ENCODE peak calls at places on chromosomes 5 and 9, in four cellular contexts. B is right atrium auricular region, R is MM.1S, V is A549. N is an unnamed sample.

GRCh38 chr5:137833463-137833862 is 34.2 kb upstream of the MYOT start:
- DNase-seq in B (no peak), R (no peak), V (peak), N (peak)

GRCh38 chr5:157761690-157762611 is 18.4 kb downstream of the LSM11 start:
- DNase-seq in B (no peak), R (peak), V (peak), N (peak)

GRCh38 chr5:20972419-20972925 is 984.5 kb upstream of the CDH18 start:
- DNase-seq in B (no peak), R (peak), V (peak), N (no peak)

GRCh38 chr9:127539259-127539981 is 72.7 kb upstream of the STXBP1 start:
- DNase-seq in B (no peak), R (no peak), V (no peak), N (peak)

GRCh38 chr5:140049205-140049604 is 6.1 kb upstream of the NRG2 start:
- DNase-seq in B (no peak), R (no peak), V (no peak), N (no peak)

GRCh38 chr9:123373941-123374340 is 17.9 kb downstream of the CRB2 start:
- DNase-seq in B (no peak), R (no peak), V (no peak), N (no peak)

GRCh38 chr5:33401482-33402390 is 39.0 kb upstream of the TARS1 start:
- DNase-seq in B (no peak), R (no peak), V (peak), N (peak)

GRCh38 chr9:97900103-97900737 is 22.1 kb downstream of the TRMO start:
- DNase-seq in B (no peak), R (no peak), V (no peak), N (peak)

GRCh38 chr5:68682400-68683152 is 411.2 kb upstream of the SLC30A5 start:
- DNase-seq in B (no peak), R (no peak), V (peak), N (no peak)

GRCh38 chr5:34648522-34649158 is 7.5 kb upstream of the RAI14 start:
- DNase-seq in B (no peak), R (no peak), V (no peak), N (no peak)

DNA sequence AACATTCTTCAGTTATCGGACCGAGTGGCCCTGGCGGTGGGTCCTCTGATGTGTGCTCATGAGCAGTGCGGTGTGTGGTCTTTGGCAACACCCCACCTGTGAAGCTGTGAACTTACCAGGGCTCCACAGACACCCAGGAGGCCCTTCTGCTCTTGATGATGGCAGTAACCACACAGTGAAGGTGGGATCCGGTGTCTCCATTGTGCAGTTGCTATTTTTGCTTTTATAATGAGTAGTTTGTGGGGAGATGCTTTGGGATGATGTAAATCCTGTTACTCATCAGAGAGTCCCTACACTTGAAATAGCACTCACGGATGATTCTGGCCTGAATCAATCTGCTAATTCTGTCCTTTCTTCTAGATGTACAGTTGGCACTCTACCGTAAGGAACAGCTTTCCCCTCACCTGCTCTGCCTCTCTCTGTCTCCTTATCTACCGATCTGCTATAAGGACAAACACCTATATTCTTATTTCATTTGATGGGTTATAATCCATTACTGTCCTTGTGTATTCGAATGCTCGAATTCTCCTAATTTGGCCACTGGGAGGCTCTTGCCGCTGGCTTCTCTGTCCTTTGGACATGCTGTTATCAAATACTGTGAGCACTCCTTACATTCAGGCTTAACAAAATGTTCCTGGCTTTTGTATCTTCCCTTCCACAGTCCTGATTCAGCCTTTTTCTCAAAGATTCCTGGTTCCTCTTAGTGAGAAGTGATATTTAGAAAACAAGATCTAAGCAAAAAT is 20.2 kb downstream of the ATPSCKMT start:
- DNase-seq in B (no peak), R (no peak), V (no peak), N (peak)
- TF ChIP-seq CTCF in B (no peak), R (no peak), V (no peak), N (peak)

DNA sequence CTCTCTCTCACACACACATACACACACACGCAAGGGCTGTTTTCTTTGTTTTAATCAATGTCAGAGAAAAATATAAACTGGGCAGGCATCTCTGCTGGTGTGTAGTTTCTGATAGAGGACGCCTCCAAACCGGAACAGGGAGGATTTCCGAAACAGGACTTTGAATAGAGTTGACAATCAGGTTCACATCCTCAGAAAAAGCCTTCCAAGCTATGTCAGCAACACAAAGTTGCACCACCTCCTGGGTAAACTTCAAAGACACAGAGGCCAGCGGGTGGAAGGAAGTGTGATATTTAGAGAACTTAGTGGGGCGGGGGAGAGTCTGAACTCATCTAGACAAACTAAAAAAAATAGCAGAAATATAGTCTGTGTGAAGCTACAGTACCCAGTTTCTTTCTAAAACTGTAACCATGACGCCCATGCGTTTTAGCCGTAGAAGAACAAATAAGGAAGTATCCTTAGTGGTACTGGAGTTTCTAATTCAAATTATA is 1.2 kb downstream of the ST8SIA4 start:
- DNase-seq in B (peak), R (peak), V (peak), N (no peak)
- H3K4me3 ChIP-seq in B (peak), R (peak), V (peak), N (no peak)

DNA sequence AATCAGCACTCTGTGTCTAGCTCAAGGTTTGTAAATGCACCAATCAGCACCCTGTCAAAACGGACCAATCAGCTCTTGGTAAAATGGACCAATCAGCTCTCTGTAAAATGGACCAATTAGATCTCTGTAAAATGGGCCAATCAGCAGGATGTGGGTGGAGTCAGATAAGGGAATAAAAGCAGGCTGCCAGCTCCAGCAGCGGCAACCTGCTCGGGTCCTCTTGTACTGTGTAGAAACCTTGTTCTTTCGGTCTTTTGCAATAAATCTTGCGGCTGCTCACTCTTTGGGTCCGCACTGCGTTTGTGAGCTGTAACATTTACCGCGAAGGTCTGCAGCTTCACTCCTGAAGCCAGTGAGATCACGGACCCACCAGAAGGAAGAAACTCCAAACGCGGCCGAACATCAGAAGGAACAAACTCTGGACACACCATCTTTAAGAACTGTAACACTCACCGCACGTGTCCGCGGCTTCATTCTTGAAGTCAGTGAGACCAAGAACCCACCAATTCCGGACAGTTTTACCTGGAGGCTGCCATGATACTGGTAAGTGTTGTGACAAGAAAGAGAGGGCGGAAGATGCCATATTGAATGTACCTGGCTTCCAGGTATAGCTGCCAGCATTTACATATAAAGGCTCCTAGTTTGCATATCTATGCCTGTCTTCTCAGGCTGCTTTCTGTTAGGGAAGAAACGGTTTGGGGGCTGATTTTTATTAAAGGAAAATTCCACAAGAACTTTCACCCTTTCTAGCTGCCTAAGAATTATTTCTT is 758.5 kb upstream of the CTNND2 start:
- DNase-seq in B (no peak), R (no peak), V (no peak), N (no peak)
- TF ChIP-seq CTCF in B (no peak), R (no peak), V (no peak), N (no peak)

GRCh38 chr5:159971931-159972461 is 36.9 kb upstream of the TTC1 start:
- DNase-seq in B (no peak), R (no peak), V (no peak), N (peak)
- H3K4me3 ChIP-seq in B (peak), R (no peak), V (no peak), N (no peak)

GRCh38 chr9:129987941-129988340 is 55.0 kb downstream of the FNBP1 start:
- DNase-seq in B (no peak), R (no peak), V (no peak), N (no peak)
- TF ChIP-seq CTCF in B (no peak), R (no peak), V (no peak), N (no peak)

GRCh38 chr5:181163487-181164075 is 16.2 kb downstream of the OR2V2 start:
- DNase-seq in B (no peak), R (no peak), V (peak), N (peak)
- H3K4me3 ChIP-seq in B (no peak), R (no peak), V (no peak), N (no peak)

DNA sequence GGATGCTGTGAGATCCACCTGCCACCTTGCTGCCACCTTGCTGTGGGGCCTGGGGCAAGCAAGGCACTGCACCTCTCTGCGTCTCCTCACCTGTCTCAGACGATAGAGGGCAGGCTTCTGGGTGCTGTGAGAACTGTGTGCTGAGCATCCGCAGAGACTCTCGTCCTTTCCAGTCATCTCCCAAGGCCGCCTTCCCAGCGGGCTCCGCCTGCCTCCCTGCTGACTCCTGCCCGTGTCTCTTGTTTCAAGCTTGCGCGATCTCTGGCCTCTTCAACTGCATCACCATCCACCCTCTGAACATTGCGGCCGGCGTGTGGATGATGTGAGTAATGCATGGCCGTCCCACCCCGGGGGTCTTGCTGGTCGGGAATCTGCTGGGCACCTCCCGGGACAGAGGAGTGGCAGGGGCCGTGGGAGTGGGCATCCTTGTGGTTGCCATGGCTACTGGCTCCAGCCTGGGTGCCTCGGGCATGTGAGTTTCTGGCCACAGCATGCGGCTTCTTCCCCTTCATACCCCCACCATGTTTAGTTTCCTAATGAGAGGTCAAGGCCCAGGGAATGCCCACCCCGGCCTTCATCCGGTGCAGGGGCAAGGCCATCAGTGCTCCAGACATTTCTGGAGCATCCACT is 3.6 kb downstream of the CACFD1 start:
- DNase-seq in B (no peak), R (peak), V (peak), N (no peak)
- TF ChIP-seq CTCF in B (no peak), R (peak), V (peak), N (no peak)

GRCh38 chr9:69571032-69571431 is 101.1 kb downstream of the APBA1 start:
- DNase-seq in B (no peak), R (no peak), V (no peak), N (no peak)

GRCh38 chr9:69570091-69570451 is 102.1 kb downstream of the APBA1 start:
- DNase-seq in B (no peak), R (no peak), V (no peak), N (no peak)

GRCh38 chr9:69573666-69574456 is 98.3 kb downstream of the APBA1 start:
- DNase-seq in B (no peak), R (no peak), V (no peak), N (peak)

GRCh38 chr9:69577123-69577522 is 95.0 kb downstream of the APBA1 start:
- DNase-seq in B (no peak), R (no peak), V (no peak), N (peak)

DNA sequence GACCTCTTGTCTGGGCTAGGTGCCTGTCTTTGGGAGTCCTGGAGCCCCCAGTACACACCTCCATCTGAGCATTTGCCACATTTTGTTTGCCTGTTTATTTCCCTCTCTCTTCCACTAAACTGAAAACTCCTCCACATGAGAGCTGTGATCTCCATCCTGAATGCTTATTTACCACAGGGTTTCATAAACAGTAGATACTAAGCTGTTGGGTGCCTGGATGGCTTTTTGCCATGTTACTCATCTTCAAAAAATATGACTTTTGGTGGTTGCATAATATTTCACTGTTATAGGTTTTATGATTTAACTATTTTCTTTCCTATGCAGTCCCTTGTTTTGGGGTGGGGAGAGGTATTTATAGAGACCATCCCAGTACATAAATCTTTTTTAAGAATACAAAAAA is 99.6 kb downstream of the APBA1 start:
- DNase-seq in B (no peak), R (no peak), V (no peak), N (peak)
- H3K4me3 ChIP-seq in B (no peak), R (no peak), V (no peak), N (no peak)